ENCODE peak calls at places on chromosome 14, in seven cellular contexts. W is colonic mucosa, N is adrenal gland, E is heart left ventricle, P is choroid plexus epithelial cell, I is right lobe of liver, D is WTC11. U is an unnamed sample.

GRCh38 chr14:94213021-94213420 is 38.9 kb downstream of the PPP4R4 start:
- DNase-seq in W (no peak), N (no peak), E (no peak), P (peak; percentile 8), I (no peak), D (no peak), U (no peak)

GRCh38 chr14:103230021-103230420 is 104.0 kb upstream of the EIF5 start:
- DNase-seq in W (no peak), N (no peak), E (no peak), P (no peak), I (no peak), D (no peak), U (no peak)

GRCh38 chr14:87368751-87369150 is 624.2 kb downstream of the GALC start:
- DNase-seq in W (no peak), N (no peak), E (no peak), P (no peak), I (no peak), D (no peak), U (no peak)

GRCh38 chr14:64541261-64541970 is 875 bp downstream of the HSPA2 start:
- DNase-seq in W (no peak), N (peak; percentile 27), E (no peak), P (peak; percentile 21), I (peak; percentile 58), D (no peak), U (no peak)

GRCh38 chr14:59182641-59183040 is 5.8 kb upstream of the DAAM1 start:
- DNase-seq in W (no peak), N (no peak), E (no peak), P (no peak), I (no peak), D (no peak), U (no peak)

GRCh38 chr14:95496690-95497241 is 19.7 kb downstream of the SYNE3 start:
- DNase-seq in W (peak; percentile 43), N (no peak), E (no peak), P (peak; percentile 61), I (no peak), D (no peak), U (no peak)

GRCh38 chr14:36105401-36105800 is 71.1 kb downstream of the PTCSC3 start:
- DNase-seq in W (no peak), N (no peak), E (no peak), P (no peak), I (no peak), D (peak; percentile 21), U (no peak)

GRCh38 chr14:24984846-24985589 is 64.9 kb downstream of the STXBP6 start:
- DNase-seq in W (peak; percentile 88), N (no peak), E (peak; percentile 41), P (peak; percentile 63), I (no peak), D (no peak), U (peak; percentile 24)

GRCh38 chr14:32078030-32078793 is 1.1 kb downstream of the ARHGAP5 start:
- DNase-seq in W (peak; percentile 45), N (peak; percentile 39), E (peak; percentile 26), P (peak; percentile 61), I (no peak), D (no peak), U (peak; percentile 9)

GRCh38 chr14:36604757-36605505 is 22.5 kb upstream of the NKX2-8 start:
- DNase-seq in W (peak; percentile 60), N (peak; percentile 52), E (no peak), P (peak; percentile 84), I (no peak), D (peak; percentile 60), U (peak; percentile 71)

GRCh38 chr14:89041245-89041585 is 216.8 kb downstream of the TTC8 start:
- DNase-seq in W (peak; percentile 72), N (peak; percentile 27), E (no peak), P (no peak), I (peak; percentile 78), D (no peak), U (peak; percentile 58)

GRCh38 chr14:25086817-25087396 is 37.0 kb upstream of the STXBP6 start:
- DNase-seq in W (no peak), N (no peak), E (no peak), P (no peak), I (no peak), D (no peak), U (no peak)

GRCh38 chr14:35419429-35419841 is 14.9 kb upstream of the NFKBIA start:
- DNase-seq in W (no peak), N (no peak), E (no peak), P (peak; percentile 26), I (no peak), D (no peak), U (peak; percentile 33)

GRCh38 chr14:72332871-72333270 is 400.6 kb downstream of the RGS6 start:
- DNase-seq in W (no peak), N (no peak), E (no peak), P (no peak), I (no peak), D (peak; percentile 18), U (no peak)

GRCh38 chr14:22883191-22883976 is at the start of gene REM2:
- DNase-seq in W (no peak), N (no peak), E (no peak), P (no peak), I (no peak), D (no peak), U (no peak)

GRCh38 chr14:23321572-23322547 is 603 bp downstream of the PABPN1 start:
- DNase-seq in W (peak; percentile 57), N (peak; percentile 59), E (peak; percentile 60), P (peak; percentile 68), I (peak; percentile 77), D (peak; percentile 21), U (peak; percentile 66)

GRCh38 chr14:55274760-55275159 is 3.5 kb downstream of the FBXO34 start:
- DNase-seq in W (no peak), N (no peak), E (no peak), P (peak; percentile 70), I (no peak), D (no peak), U (peak; percentile 50)

GRCh38 chr14:102982852-102983470 is 60.5 kb downstream of the AMN start:
- DNase-seq in W (no peak), N (no peak), E (no peak), P (no peak), I (no peak), D (no peak), U (no peak)

GRCh38 chr14:95362180-95362494 is 42.4 kb upstream of the CLMN start:
- DNase-seq in W (no peak), N (no peak), E (no peak), P (no peak), I (no peak), D (peak; percentile 42), U (no peak)

DNA sequence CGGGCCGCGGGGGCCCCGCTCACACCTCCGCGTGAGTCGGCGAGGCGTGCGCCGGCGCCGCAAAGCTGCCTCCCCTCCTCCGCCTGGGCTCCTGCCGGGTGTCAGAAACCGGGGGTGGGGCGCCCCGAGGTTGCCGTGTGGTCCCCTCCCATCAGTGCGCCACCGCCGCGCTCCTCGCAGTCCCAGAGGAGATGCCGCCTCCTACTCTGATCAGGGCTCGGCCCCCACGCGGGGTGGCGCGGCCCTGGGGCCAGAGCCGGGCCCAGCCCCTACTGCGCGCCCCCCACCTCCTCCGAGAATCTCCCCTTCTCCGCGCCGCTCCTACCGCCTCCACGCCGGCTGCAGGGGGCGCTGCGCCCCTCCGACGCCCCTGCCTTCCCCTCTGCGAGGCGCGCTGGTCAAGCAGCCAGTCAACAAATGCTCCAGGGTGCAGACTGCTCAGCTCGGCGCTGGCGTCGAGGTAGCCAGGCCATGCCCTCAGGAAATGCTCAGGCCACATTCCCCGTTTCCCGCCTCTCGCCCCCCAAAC is 467 bp upstream of the JAG2 start:
- DNase-seq in W (no peak), N (no peak), E (peak; percentile 68), P (no peak), I (no peak), D (peak; percentile 76), U (no peak)
- TF ChIP-seq CTCF in W (peak; percentile 29), N (peak; percentile 11), E (peak; percentile 50), P (peak; percentile 55), I (peak; percentile 20), D (peak; percentile 73), U (peak; percentile 64)

DNA sequence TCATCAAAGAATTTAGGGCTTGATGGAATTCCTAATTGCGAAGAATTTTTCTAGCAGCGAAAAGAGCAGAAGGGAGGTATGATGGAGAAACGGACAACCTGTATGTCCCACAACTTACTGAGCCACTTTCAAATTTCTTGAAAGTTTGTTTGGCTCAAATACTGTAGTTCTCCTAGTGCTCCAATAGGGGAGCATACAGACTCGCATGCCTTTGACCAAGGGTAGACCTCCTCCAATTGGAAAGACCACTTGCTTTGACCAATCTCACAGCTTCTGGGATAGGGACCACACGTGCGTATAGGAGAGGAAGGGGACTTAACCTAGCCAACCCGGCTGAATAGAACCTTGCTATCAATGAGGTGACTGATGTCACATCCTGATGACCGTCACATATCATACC is 28.6 kb downstream of the SLC35F4 start:
- DNase-seq in W (no peak), N (no peak), E (no peak), P (no peak), I (no peak), D (no peak), U (no peak)
- TF ChIP-seq CTCF in W (no peak), N (no peak), E (no peak), P (no peak), I (no peak), D (no peak), U (no peak)

GRCh38 chr14:68722186-68722585 is 70.7 kb downstream of the ZFP36L1 start:
- DNase-seq in W (no peak), N (no peak), E (no peak), P (peak; percentile 23), I (no peak), D (no peak), U (no peak)

GRCh38 chr14:68716698-68717097 is 76.2 kb downstream of the ZFP36L1 start:
- DNase-seq in W (peak; percentile 55), N (no peak), E (no peak), P (no peak), I (no peak), D (no peak), U (no peak)

GRCh38 chr14:68715032-68715924 is 77.6 kb downstream of the ZFP36L1 start:
- DNase-seq in W (no peak), N (no peak), E (no peak), P (peak; percentile 71), I (no peak), D (no peak), U (no peak)

GRCh38 chr14:68719634-68720384 is 73.1 kb downstream of the ZFP36L1 start:
- DNase-seq in W (no peak), N (no peak), E (no peak), P (no peak), I (no peak), D (no peak), U (no peak)

GRCh38 chr14:68718033-68718725 is 74.7 kb downstream of the ZFP36L1 start:
- DNase-seq in W (no peak), N (no peak), E (no peak), P (peak; percentile 11), I (no peak), D (no peak), U (no peak)
- TF ChIP-seq CTCF in W (peak; percentile 34), N (peak; percentile 9), E (no peak), P (peak; percentile 52), I (peak; percentile 14), D (no peak), U (peak; percentile 69)

DNA sequence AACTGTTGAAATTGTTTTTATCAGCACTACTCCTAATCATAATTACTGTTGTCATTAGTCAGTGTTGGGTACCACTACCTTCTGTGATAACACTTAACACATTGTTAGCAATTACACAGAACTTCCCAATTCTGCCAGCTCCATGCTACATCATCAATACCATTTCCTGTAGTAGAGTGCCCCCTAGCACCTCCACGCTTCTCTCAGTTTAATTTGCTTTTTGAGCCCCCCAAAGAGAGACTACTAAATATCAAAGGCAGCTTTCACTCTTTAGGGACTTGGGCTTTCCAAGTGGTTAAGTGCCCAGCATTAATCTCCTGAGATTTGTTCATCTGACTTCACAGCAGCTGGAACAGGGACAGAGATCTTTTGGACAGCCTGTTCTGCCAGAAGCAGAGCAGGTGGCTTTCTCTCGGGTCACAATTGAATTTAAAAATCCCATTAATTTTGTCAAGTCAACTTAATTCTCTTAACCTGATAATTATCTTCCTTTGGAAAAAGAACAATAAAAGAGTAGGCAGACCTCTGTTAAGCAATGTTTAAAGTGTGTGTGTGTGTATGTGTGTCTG is 954.9 kb downstream of the DIO2 start:
- DNase-seq in W (no peak), N (no peak), E (no peak), P (no peak), I (no peak), D (no peak), U (no peak)
- TF ChIP-seq CTCF in W (no peak), N (no peak), E (no peak), P (no peak), I (no peak), D (no peak), U (no peak)

U was measured in HFFc6.